ENCODE peak calls at places on chromosomes 6 and 20, in five cellular contexts. One of them, this sample, is unnamed.
A peak's percentile ranks its signal among the peaks of the same experiment; 100 is the strongest.

GRCh38 chr6:79467716-79468115 is 69.5 kb downstream of the LCA5 start:
- DNase-seq in fibroblast of pulmonary artery: no peak
- DNase-seq in LHCN-M2: peak; percentile 24
- DNase-seq in astrocyte of the spinal cord: peak; percentile 43
- DNase-seq in NCI-H460: no peak
- DNase-seq in this sample: peak; percentile 36

GRCh38 chr20:38724603-38725457 is 544 bp downstream of the SLC32A1 start:
- DNase-seq in fibroblast of pulmonary artery: no peak
- DNase-seq in LHCN-M2: no peak
- DNase-seq in astrocyte of the spinal cord: no peak
- DNase-seq in NCI-H460: no peak
- DNase-seq in this sample: no peak

GRCh38 chr6:38213275-38213674 is 393.7 kb downstream of the ZFAND3 start:
- DNase-seq in fibroblast of pulmonary artery: no peak
- DNase-seq in LHCN-M2: no peak
- DNase-seq in astrocyte of the spinal cord: no peak
- DNase-seq in NCI-H460: no peak
- DNase-seq in this sample: peak; percentile 18

GRCh38 chr6:134111062-134111677 is 58.7 kb upstream of the SLC2A12 start:
- DNase-seq in fibroblast of pulmonary artery: peak; percentile 72
- DNase-seq in LHCN-M2: peak; percentile 66
- DNase-seq in astrocyte of the spinal cord: peak; percentile 52
- DNase-seq in NCI-H460: peak; percentile 63
- DNase-seq in this sample: peak; percentile 74

GRCh38 chr6:87436435-87436834 is 28.7 kb downstream of the CFAP206 start:
- DNase-seq in fibroblast of pulmonary artery: peak; percentile 84
- DNase-seq in LHCN-M2: peak; percentile 65
- DNase-seq in astrocyte of the spinal cord: peak; percentile 72
- DNase-seq in NCI-H460: peak; percentile 54
- DNase-seq in this sample: peak; percentile 82

GRCh38 chr6:43951756-43952675 is 175.2 kb downstream of the MRPL14 start:
- DNase-seq in fibroblast of pulmonary artery: no peak
- DNase-seq in LHCN-M2: no peak
- DNase-seq in astrocyte of the spinal cord: no peak
- DNase-seq in NCI-H460: no peak
- DNase-seq in this sample: no peak

GRCh38 chr6:170187669-170188566 is 103.0 kb downstream of the DLL1 start:
- DNase-seq in fibroblast of pulmonary artery: no peak
- DNase-seq in LHCN-M2: no peak
- DNase-seq in astrocyte of the spinal cord: no peak
- DNase-seq in NCI-H460: no peak
- DNase-seq in this sample: no peak

GRCh38 chr20:9244811-9245210 is 175.9 kb downstream of the PLCB4 start:
- DNase-seq in fibroblast of pulmonary artery: no peak
- DNase-seq in LHCN-M2: no peak
- DNase-seq in astrocyte of the spinal cord: no peak
- DNase-seq in NCI-H460: no peak
- DNase-seq in this sample: no peak

GRCh38 chr20:19777311-19777710 is 19.3 kb downstream of the RIN2 start:
- DNase-seq in fibroblast of pulmonary artery: no peak
- DNase-seq in LHCN-M2: no peak
- DNase-seq in astrocyte of the spinal cord: no peak
- DNase-seq in NCI-H460: no peak
- DNase-seq in this sample: no peak

GRCh38 chr6:55562318-55562717 is 16.7 kb downstream of the HMGCLL1 start:
- DNase-seq in fibroblast of pulmonary artery: no peak
- DNase-seq in LHCN-M2: peak; percentile 50
- DNase-seq in astrocyte of the spinal cord: no peak
- DNase-seq in NCI-H460: no peak
- DNase-seq in this sample: no peak

GRCh38 chr6:55448446-55448845 is 121.2 kb downstream of the GFRAL start:
- DNase-seq in fibroblast of pulmonary artery: peak; percentile 21
- DNase-seq in LHCN-M2: no peak
- DNase-seq in astrocyte of the spinal cord: no peak
- DNase-seq in NCI-H460: no peak
- DNase-seq in this sample: peak; percentile 56

GRCh38 chr6:31763617-31763940 is 1.1 kb downstream of the SAPCD1 start:
- DNase-seq in fibroblast of pulmonary artery: peak; percentile 54
- DNase-seq in LHCN-M2: peak; percentile 78
- DNase-seq in astrocyte of the spinal cord: peak; percentile 37
- DNase-seq in NCI-H460: no peak
- DNase-seq in this sample: no peak

GRCh38 chr6:155419161-155419560 is 36.5 kb downstream of the NOX3 start:
- DNase-seq in fibroblast of pulmonary artery: no peak
- DNase-seq in LHCN-M2: no peak
- DNase-seq in astrocyte of the spinal cord: peak; percentile 27
- DNase-seq in NCI-H460: no peak
- DNase-seq in this sample: peak; percentile 5

This sample was measured in choroid plexus epithelial cell.